ENCODE peak calls at places on chromosomes 16 and 17, in four cellular contexts. X is AG04450, M is HTR-8/SVneo, W is GF-D8. K is an unnamed sample.

GRCh38 chr16:9256196-9256595 is 164.8 kb downstream of the HAPSTR1 start:
- DNase-seq in X (no peak), M (no peak), W (no peak), K (no peak)

GRCh38 chr16:65936096-65936495 is 430.4 kb upstream of the CDH5 start:
- DNase-seq in X (peak), M (no peak), W (no peak), K (no peak)

GRCh38 chr17:74196541-74197310 is 6.8 kb upstream of the RPL38 start:
- DNase-seq in X (no peak), M (no peak), W (no peak), K (no peak)

GRCh38 chr17:79399610-79400144 is 211.2 kb downstream of the RBFOX3 start:
- DNase-seq in X (no peak), M (no peak), W (no peak), K (no peak)

GRCh38 chr17:74443516-74444296 is 11.8 kb downstream of the GPRC5C start:
- DNase-seq in X (no peak), M (no peak), W (no peak), K (no peak)

GRCh38 chr17:14118951-14119350 is 49.6 kb downstream of the COX10 start:
- DNase-seq in X (no peak), M (no peak), W (no peak), K (no peak)

GRCh38 chr16:67247698-67248400 is 568 bp upstream of the FHOD1 start:
- DNase-seq in X (no peak), M (no peak), W (no peak), K (no peak)

GRCh38 chr17:55420776-55421178 is 858 bp downstream of the MMD start:
- DNase-seq in X (no peak), M (peak), W (no peak), K (no peak)

GRCh38 chr17:61366076-61366714 is 33.4 kb upstream of the TBX2 start:
- DNase-seq in X (no peak), M (no peak), W (no peak), K (no peak)

GRCh38 chr17:13426991-13427390 is 174.7 kb downstream of the HS3ST3A1 start:
- DNase-seq in X (no peak), M (no peak), W (no peak), K (no peak)

GRCh38 chr17:16419929-16420271 is 4.5 kb downstream of the TRPV2 start:
- DNase-seq in X (peak), M (peak), W (no peak), K (no peak)